ENCODE peak calls at places on chromosomes 11 and 22, in ten cellular contexts. One of them, this sample, is unnamed.

GRCh38 chr11:13963949-13964770 is 1.6 kb downstream of the SPON1 start:
- DNase-seq in IMR-90: no peak
- DNase-seq in neuronal stem cell: no peak
- DNase-seq in choroid plexus epithelial cell: no peak
- DNase-seq in aorta: peak
- DNase-seq in tibial artery: peak
- DNase-seq in PC-3: peak
- DNase-seq in spleen: no peak
- DNase-seq in adipocyte: no peak
- DNase-seq in adrenal gland: no peak
- DNase-seq in this sample: peak

GRCh38 chr11:108624196-108624925 is 30.8 kb upstream of the EXPH5 start:
- DNase-seq in IMR-90: no peak
- DNase-seq in neuronal stem cell: no peak
- DNase-seq in choroid plexus epithelial cell: no peak
- DNase-seq in aorta: no peak
- DNase-seq in tibial artery: no peak
- DNase-seq in PC-3: no peak
- DNase-seq in spleen: no peak
- DNase-seq in adipocyte: no peak
- DNase-seq in adrenal gland: no peak
- DNase-seq in this sample: no peak

GRCh38 chr22:24026733-24027132 is 15.6 kb downstream of the CABIN1 start:
- DNase-seq in IMR-90: no peak
- DNase-seq in neuronal stem cell: no peak
- DNase-seq in choroid plexus epithelial cell: no peak
- DNase-seq in aorta: no peak
- DNase-seq in tibial artery: no peak
- DNase-seq in PC-3: no peak
- DNase-seq in spleen: no peak
- DNase-seq in adipocyte: no peak
- DNase-seq in adrenal gland: no peak
- DNase-seq in this sample: no peak

GRCh38 chr11:34633990-34634725 is 13.3 kb downstream of the EHF start:
- DNase-seq in IMR-90: peak
- DNase-seq in neuronal stem cell: no peak
- DNase-seq in choroid plexus epithelial cell: peak
- DNase-seq in aorta: no peak
- DNase-seq in tibial artery: no peak
- DNase-seq in PC-3: peak
- DNase-seq in spleen: no peak
- DNase-seq in adipocyte: peak
- DNase-seq in adrenal gland: no peak
- DNase-seq in this sample: no peak

GRCh38 chr11:43278302-43278956 is 33.4 kb upstream of the API5 start:
- DNase-seq in IMR-90: peak
- DNase-seq in neuronal stem cell: peak
- DNase-seq in choroid plexus epithelial cell: peak
- DNase-seq in aorta: no peak
- DNase-seq in tibial artery: no peak
- DNase-seq in PC-3: peak
- DNase-seq in spleen: no peak
- DNase-seq in adipocyte: peak
- DNase-seq in adrenal gland: no peak
- DNase-seq in this sample: no peak

GRCh38 chr11:9853929-9854557 is 190.2 kb downstream of the SWAP70 start:
- DNase-seq in IMR-90: no peak
- DNase-seq in neuronal stem cell: no peak
- DNase-seq in choroid plexus epithelial cell: no peak
- DNase-seq in aorta: no peak
- DNase-seq in tibial artery: no peak
- DNase-seq in PC-3: no peak
- DNase-seq in spleen: no peak
- DNase-seq in adipocyte: peak
- DNase-seq in adrenal gland: no peak
- DNase-seq in this sample: no peak

GRCh38 chr22:44825310-44826150 is 73.2 kb downstream of the ARHGAP8 start:
- DNase-seq in IMR-90: no peak
- DNase-seq in neuronal stem cell: no peak
- DNase-seq in choroid plexus epithelial cell: no peak
- DNase-seq in aorta: peak
- DNase-seq in tibial artery: no peak
- DNase-seq in PC-3: no peak
- DNase-seq in spleen: peak
- DNase-seq in adipocyte: no peak
- DNase-seq in adrenal gland: no peak
- DNase-seq in this sample: no peak

GRCh38 chr22:19811811-19812771 is 42.6 kb downstream of the GNB1L start:
- DNase-seq in IMR-90: no peak
- DNase-seq in neuronal stem cell: no peak
- DNase-seq in choroid plexus epithelial cell: no peak
- DNase-seq in aorta: peak
- DNase-seq in tibial artery: peak
- DNase-seq in PC-3: no peak
- DNase-seq in spleen: peak
- DNase-seq in adipocyte: no peak
- DNase-seq in adrenal gland: peak
- DNase-seq in this sample: no peak

GRCh38 chr11:60500276-60500935 is 7.8 kb downstream of the MS4A12 start:
- DNase-seq in IMR-90: no peak
- DNase-seq in neuronal stem cell: no peak
- DNase-seq in choroid plexus epithelial cell: no peak
- DNase-seq in aorta: no peak
- DNase-seq in tibial artery: no peak
- DNase-seq in PC-3: no peak
- DNase-seq in spleen: no peak
- DNase-seq in adipocyte: no peak
- DNase-seq in adrenal gland: no peak
- DNase-seq in this sample: no peak

GRCh38 chr11:75840560-75840959 is 25.6 kb downstream of the UVRAG start:
- DNase-seq in IMR-90: no peak
- DNase-seq in neuronal stem cell: no peak
- DNase-seq in choroid plexus epithelial cell: no peak
- DNase-seq in aorta: no peak
- DNase-seq in tibial artery: no peak
- DNase-seq in PC-3: no peak
- DNase-seq in spleen: no peak
- DNase-seq in adipocyte: peak
- DNase-seq in adrenal gland: no peak
- DNase-seq in this sample: no peak

GRCh38 chr11:43576834-43577521 is 103.6 kb upstream of the HSD17B12 start:
- DNase-seq in IMR-90: peak
- DNase-seq in neuronal stem cell: peak
- DNase-seq in choroid plexus epithelial cell: peak
- DNase-seq in aorta: no peak
- DNase-seq in tibial artery: no peak
- DNase-seq in PC-3: peak
- DNase-seq in spleen: no peak
- DNase-seq in adipocyte: peak
- DNase-seq in adrenal gland: peak
- DNase-seq in this sample: peak

GRCh38 chr11:93844568-93844967 is 5.8 kb downstream of the VSTM5 start:
- DNase-seq in IMR-90: no peak
- DNase-seq in neuronal stem cell: no peak
- DNase-seq in choroid plexus epithelial cell: no peak
- DNase-seq in aorta: no peak
- DNase-seq in tibial artery: no peak
- DNase-seq in PC-3: peak
- DNase-seq in spleen: no peak
- DNase-seq in adipocyte: no peak
- DNase-seq in adrenal gland: no peak
- DNase-seq in this sample: no peak

GRCh38 chr22:45916515-45916914 is 60.4 kb downstream of the WNT7B start:
- DNase-seq in IMR-90: no peak
- DNase-seq in neuronal stem cell: no peak
- DNase-seq in choroid plexus epithelial cell: peak
- DNase-seq in aorta: no peak
- DNase-seq in tibial artery: no peak
- DNase-seq in PC-3: no peak
- DNase-seq in spleen: no peak
- DNase-seq in adipocyte: no peak
- DNase-seq in adrenal gland: no peak
- DNase-seq in this sample: no peak

GRCh38 chr22:46579751-46580449 is 40.3 kb upstream of the GRAMD4 start:
- DNase-seq in IMR-90: no peak
- DNase-seq in neuronal stem cell: no peak
- DNase-seq in choroid plexus epithelial cell: no peak
- DNase-seq in aorta: peak
- DNase-seq in tibial artery: no peak
- DNase-seq in PC-3: no peak
- DNase-seq in spleen: peak
- DNase-seq in adipocyte: no peak
- DNase-seq in adrenal gland: no peak
- DNase-seq in this sample: no peak

GRCh38 chr11:46826310-46827044 is 19.6 kb downstream of the CKAP5 start:
- DNase-seq in IMR-90: peak
- DNase-seq in neuronal stem cell: peak
- DNase-seq in choroid plexus epithelial cell: peak
- DNase-seq in aorta: peak
- DNase-seq in tibial artery: peak
- DNase-seq in PC-3: peak
- DNase-seq in spleen: peak
- DNase-seq in adipocyte: peak
- DNase-seq in adrenal gland: peak
- DNase-seq in this sample: peak

GRCh38 chr11:64334764-64335741 is 5.0 kb upstream of the CCDC88B start:
- DNase-seq in IMR-90: peak
- DNase-seq in neuronal stem cell: no peak
- DNase-seq in choroid plexus epithelial cell: peak
- DNase-seq in aorta: no peak
- DNase-seq in tibial artery: peak
- DNase-seq in PC-3: peak
- DNase-seq in spleen: no peak
- DNase-seq in adipocyte: peak
- DNase-seq in adrenal gland: peak
- DNase-seq in this sample: no peak

DNA sequence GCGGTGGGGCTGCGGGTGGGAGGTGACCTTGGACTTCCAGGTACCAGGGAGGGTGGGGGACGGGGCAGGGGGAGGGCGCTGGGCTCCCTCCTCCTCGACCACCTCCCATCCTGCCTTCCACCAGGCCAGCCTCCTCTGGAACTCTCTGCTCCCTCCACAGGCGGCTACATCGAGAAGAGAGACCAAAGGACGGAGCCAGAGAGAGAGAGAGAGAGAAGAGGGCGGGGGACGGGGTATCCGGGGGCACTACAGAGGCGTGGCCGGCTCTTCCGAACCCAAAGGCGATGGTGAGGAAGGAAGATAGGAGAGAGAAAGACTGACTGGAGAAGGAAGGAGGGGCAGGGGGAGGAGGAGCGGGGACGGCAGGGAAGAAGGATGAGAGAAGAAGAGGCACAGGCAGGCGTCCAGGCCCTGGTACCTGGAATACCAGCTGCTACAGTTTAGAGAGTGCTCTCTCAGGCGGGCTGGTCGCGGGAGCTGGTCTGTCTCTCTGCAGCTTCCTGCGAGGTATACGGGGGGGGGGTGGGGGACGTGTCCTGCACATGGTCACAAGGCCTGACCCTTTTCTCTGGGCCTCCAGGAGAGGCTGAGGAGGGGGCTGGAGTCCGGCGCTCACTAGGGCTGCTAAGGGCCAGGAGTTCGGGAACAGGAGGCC is 38.0 kb downstream of the IGSF9B start:
- DNase-seq in IMR-90: no peak
- DNase-seq in neuronal stem cell: peak
- DNase-seq in choroid plexus epithelial cell: no peak
- DNase-seq in aorta: no peak
- DNase-seq in tibial artery: no peak
- DNase-seq in PC-3: no peak
- DNase-seq in spleen: no peak
- DNase-seq in adipocyte: no peak
- DNase-seq in adrenal gland: no peak
- DNase-seq in this sample: no peak
- H3K4me3 ChIP-seq in IMR-90: no peak
- H3K4me3 ChIP-seq in neuronal stem cell: no peak
- H3K4me3 ChIP-seq in choroid plexus epithelial cell: no peak
- H3K4me3 ChIP-seq in aorta: no peak
- H3K4me3 ChIP-seq in tibial artery: no peak
- H3K4me3 ChIP-seq in PC-3: no peak
- H3K4me3 ChIP-seq in spleen: no peak
- H3K4me3 ChIP-seq in adipocyte: no peak
- H3K4me3 ChIP-seq in adrenal gland: no peak
- H3K4me3 ChIP-seq in this sample: no peak

GRCh38 chr11:122791411-122791810 is 46.9 kb upstream of the CRTAM start:
- DNase-seq in IMR-90: peak
- DNase-seq in neuronal stem cell: no peak
- DNase-seq in choroid plexus epithelial cell: peak
- DNase-seq in aorta: no peak
- DNase-seq in tibial artery: no peak
- DNase-seq in PC-3: no peak
- DNase-seq in spleen: no peak
- DNase-seq in adipocyte: no peak
- DNase-seq in adrenal gland: no peak
- DNase-seq in this sample: no peak
- H3K4me3 ChIP-seq in IMR-90: no peak
- H3K4me3 ChIP-seq in neuronal stem cell: no peak
- H3K4me3 ChIP-seq in choroid plexus epithelial cell: no peak
- H3K4me3 ChIP-seq in aorta: no peak
- H3K4me3 ChIP-seq in tibial artery: no peak
- H3K4me3 ChIP-seq in PC-3: no peak
- H3K4me3 ChIP-seq in spleen: no peak
- H3K4me3 ChIP-seq in adipocyte: no peak
- H3K4me3 ChIP-seq in adrenal gland: no peak
- H3K4me3 ChIP-seq in this sample: no peak

GRCh38 chr22:50672471-50673230 is at the start of gene SHANK3:
- DNase-seq in IMR-90: no peak
- DNase-seq in neuronal stem cell: no peak
- DNase-seq in choroid plexus epithelial cell: no peak
- DNase-seq in aorta: peak
- DNase-seq in tibial artery: no peak
- DNase-seq in PC-3: no peak
- DNase-seq in spleen: peak
- DNase-seq in adipocyte: no peak
- DNase-seq in adrenal gland: peak
- DNase-seq in this sample: no peak
- H3K4me3 ChIP-seq in IMR-90: peak
- H3K4me3 ChIP-seq in neuronal stem cell: peak
- H3K4me3 ChIP-seq in choroid plexus epithelial cell: no peak
- H3K4me3 ChIP-seq in aorta: no peak
- H3K4me3 ChIP-seq in tibial artery: peak
- H3K4me3 ChIP-seq in PC-3: no peak
- H3K4me3 ChIP-seq in spleen: peak
- H3K4me3 ChIP-seq in adipocyte: no peak
- H3K4me3 ChIP-seq in adrenal gland: no peak
- H3K4me3 ChIP-seq in this sample: peak

DNA sequence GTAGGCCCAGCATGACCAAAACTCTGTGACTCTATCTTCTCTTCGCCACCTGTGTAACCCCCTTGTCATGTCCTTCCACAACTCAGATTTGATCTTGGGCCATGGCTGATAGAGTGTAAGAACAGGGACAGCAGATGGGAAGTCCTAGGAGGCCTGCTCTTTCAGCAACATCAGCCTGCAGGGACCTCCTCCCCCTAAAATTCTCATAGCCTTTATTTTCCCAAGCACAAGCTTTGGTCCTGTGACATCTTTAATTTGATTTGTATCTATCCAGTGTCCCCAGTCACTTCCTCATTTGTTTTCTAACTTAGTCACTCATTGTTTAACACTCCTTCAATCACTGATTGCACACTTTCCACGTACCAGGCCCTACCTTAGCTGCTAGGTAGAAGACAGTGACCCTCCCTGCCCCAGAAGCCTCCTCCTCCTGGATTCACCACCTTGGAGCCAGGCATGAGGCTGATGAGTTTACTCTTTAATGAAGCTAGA is 5.3 kb downstream of the UBQLN3 start:
- DNase-seq in IMR-90: no peak
- DNase-seq in neuronal stem cell: no peak
- DNase-seq in choroid plexus epithelial cell: no peak
- DNase-seq in aorta: no peak
- DNase-seq in tibial artery: no peak
- DNase-seq in PC-3: no peak
- DNase-seq in spleen: no peak
- DNase-seq in adipocyte: no peak
- DNase-seq in adrenal gland: no peak
- DNase-seq in this sample: no peak
- H3K4me3 ChIP-seq in IMR-90: no peak
- H3K4me3 ChIP-seq in neuronal stem cell: no peak
- H3K4me3 ChIP-seq in choroid plexus epithelial cell: no peak
- H3K4me3 ChIP-seq in aorta: no peak
- H3K4me3 ChIP-seq in tibial artery: no peak
- H3K4me3 ChIP-seq in PC-3: no peak
- H3K4me3 ChIP-seq in spleen: no peak
- H3K4me3 ChIP-seq in adipocyte: no peak
- H3K4me3 ChIP-seq in adrenal gland: no peak
- H3K4me3 ChIP-seq in this sample: no peak